ENCODE peak calls at places on chromosome 13, in six cellular contexts. G is lower leg skin, B is brain microvascular endothelial cell, P is glutamatergic neuron, J is ovary, U is fibroblast of pulmonary artery. Q is an unnamed sample.

GRCh38 chr13:98480915-98481510 is 95.9 kb downstream of the STK24 start:
- DNase-seq in G (peak; percentile 77), B (peak; percentile 54), P (peak; percentile 44), J (peak; percentile 48), U (no peak), Q (no peak)

GRCh38 chr13:33353646-33354045 is 68.1 kb upstream of the STARD13 start:
- DNase-seq in G (no peak), B (no peak), P (no peak), J (no peak), U (no peak), Q (no peak)

GRCh38 chr13:66586489-66586888 is 643.6 kb downstream of the PCDH9 start:
- DNase-seq in G (no peak), B (no peak), P (no peak), J (no peak), U (peak; percentile 55), Q (no peak)

GRCh38 chr13:35549481-35549880 is 73.0 kb upstream of the MAB21L1 start:
- DNase-seq in G (no peak), B (peak; percentile 47), P (no peak), J (no peak), U (peak; percentile 66), Q (peak; percentile 30)

GRCh38 chr13:86846501-86846900 is 824.7 kb upstream of the SLITRK5 start:
- DNase-seq in G (no peak), B (no peak), P (no peak), J (no peak), U (no peak), Q (no peak)

GRCh38 chr13:111177081-111177711 is 62.1 kb downstream of the ARHGEF7 start:
- DNase-seq in G (peak; percentile 88), B (peak; percentile 94), P (no peak), J (no peak), U (peak; percentile 90), Q (no peak)

GRCh38 chr13:51729853-51730553 is 74.0 kb downstream of the DHRS12 start:
- DNase-seq in G (peak; percentile 90), B (peak; percentile 92), P (no peak), J (peak; percentile 48), U (peak; percentile 90), Q (no peak)

GRCh38 chr13:31048521-31048920 is 113.2 kb downstream of the HSPH1 start:
- DNase-seq in G (no peak), B (no peak), P (no peak), J (no peak), U (peak; percentile 37), Q (no peak)

GRCh38 chr13:110307697-110308376 is 753 bp downstream of the COL4A2 start:
- DNase-seq in G (peak; percentile 88), B (no peak), P (peak; percentile 58), J (peak; percentile 48), U (no peak), Q (no peak)

GRCh38 chr13:85742355-85742754 is 56.9 kb downstream of the SLITRK6 start:
- DNase-seq in G (no peak), B (no peak), P (no peak), J (no peak), U (no peak), Q (no peak)

GRCh38 chr13:32314968-32315254 is 252 bp downstream of the ZAR1L start:
- DNase-seq in G (no peak), B (peak; percentile 34), P (no peak), J (no peak), U (peak; percentile 49), Q (no peak)

GRCh38 chr13:37011788-37012187 is 11.2 kb downstream of the EXOSC8 start:
- DNase-seq in G (no peak), B (no peak), P (no peak), J (no peak), U (no peak), Q (no peak)

GRCh38 chr13:42417624-42418023 is 145.7 kb downstream of the AKAP11 start:
- DNase-seq in G (no peak), B (no peak), P (no peak), J (no peak), U (no peak), Q (no peak)

GRCh38 chr13:36907801-36908200 is 12.2 kb downstream of the SMAD9 start:
- DNase-seq in G (no peak), B (no peak), P (peak; percentile 35), J (no peak), U (no peak), Q (no peak)

GRCh38 chr13:30872685-30873443 is 33.2 kb upstream of the MEDAG start:
- DNase-seq in G (peak; percentile 90), B (peak; percentile 87), P (peak; percentile 28), J (peak; percentile 80), U (peak; percentile 91), Q (peak; percentile 45)

GRCh38 chr13:113804703-113805430 is 45.8 kb downstream of the TMEM255B start:
- DNase-seq in G (peak; percentile 76), B (no peak), P (no peak), J (no peak), U (no peak), Q (no peak)

GRCh38 chr13:28741080-28741479 is 22.3 kb upstream of the SLC46A3 start:
- DNase-seq in G (no peak), B (peak; percentile 48), P (no peak), J (no peak), U (no peak), Q (no peak)

GRCh38 chr13:67230774-67231480 is 791 bp upstream of the PCDH9 start:
- DNase-seq in G (peak; percentile 89), B (peak; percentile 48), P (peak; percentile 72), J (peak; percentile 61), U (peak; percentile 74), Q (peak; percentile 7)

GRCh38 chr13:78830508-78830907 is 171.6 kb upstream of the OBI1 start:
- DNase-seq in G (no peak), B (no peak), P (no peak), J (no peak), U (no peak), Q (no peak)

GRCh38 chr13:112467236-112467635 is 91.1 kb downstream of the SPACA7 start:
- DNase-seq in G (no peak), B (no peak), P (no peak), J (no peak), U (no peak), Q (no peak)

GRCh38 chr13:112466132-112467025 is 90.2 kb downstream of the SPACA7 start:
- DNase-seq in G (no peak), B (no peak), P (no peak), J (no peak), U (no peak), Q (no peak)

GRCh38 chr13:112465251-112466131 is 89.3 kb downstream of the SPACA7 start:
- DNase-seq in G (no peak), B (no peak), P (no peak), J (no peak), U (no peak), Q (no peak)

GRCh38 chr13:112469071-112469745 is 93.1 kb downstream of the SPACA7 start:
- DNase-seq in G (no peak), B (no peak), P (no peak), J (no peak), U (no peak), Q (no peak)

GRCh38 chr13:112468069-112468468 is 91.9 kb downstream of the SPACA7 start:
- DNase-seq in G (no peak), B (no peak), P (no peak), J (no peak), U (no peak), Q (no peak)
- TF ChIP-seq CTCF in G (no peak), B (no peak), P (no peak), J (no peak), U (no peak), Q (no peak)

DNA sequence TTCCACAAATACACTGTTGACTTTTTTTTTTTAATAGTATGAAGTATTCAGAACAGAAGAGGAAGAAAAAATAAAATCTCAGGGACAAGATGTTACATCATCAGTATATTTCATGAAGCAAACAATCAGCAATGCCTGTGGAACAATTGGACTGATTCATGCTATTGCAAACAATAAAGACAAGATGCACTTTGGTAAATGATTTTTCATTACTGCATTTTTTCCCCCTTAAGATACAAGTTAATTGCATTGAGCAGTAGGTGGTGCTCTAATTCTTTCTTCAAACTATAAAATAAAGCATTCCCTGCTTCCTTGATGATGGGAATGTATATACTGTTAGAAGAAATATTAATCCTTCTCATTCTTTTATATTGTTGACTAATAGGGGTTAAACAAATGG is 17.1 kb downstream of the UCHL3 start:
- DNase-seq in G (no peak), B (no peak), P (no peak), J (no peak), U (peak; percentile 80), Q (no peak)
- TF ChIP-seq CTCF in G (no peak), B (peak; percentile 27), P (no peak), J (no peak), U (peak; percentile 52), Q (peak; percentile 47)

GRCh38 chr13:53201454-53202225 is 173.0 kb downstream of the OLFM4 start:
- DNase-seq in G (peak; percentile 82), B (no peak), P (peak; percentile 65), J (no peak), U (no peak), Q (no peak)
- TF ChIP-seq CTCF in G (no peak), B (no peak), P (peak; percentile 15), J (no peak), U (no peak), Q (peak; percentile 17)

GRCh38 chr13:45269204-45269603 is 68.4 kb upstream of the KCTD4 start:
- DNase-seq in G (no peak), B (peak; percentile 7), P (no peak), J (no peak), U (peak; percentile 35), Q (no peak)
- TF ChIP-seq CTCF in G (no peak), B (peak; percentile 32), P (no peak), J (no peak), U (no peak), Q (no peak)

GRCh38 chr13:103328899-103329298 is 262.7 kb upstream of the SLC10A2 start:
- DNase-seq in G (no peak), B (no peak), P (no peak), J (no peak), U (no peak), Q (no peak)
- TF ChIP-seq CTCF in G (no peak), B (no peak), P (no peak), J (no peak), U (no peak), Q (no peak)

Q was measured in AG09319.